ENCODE peak calls at places on chromosomes 7 and 10, in nine cellular contexts. O is Calu3, V is cardiac muscle cell, A is thyroid gland, I is A549, L is adrenal gland, M is neural progenitor cell, G is tibial artery, F is neural crest cell. X is an unnamed sample.

GRCh38 chr7:4119848-4120247 is 562.2 kb upstream of the FOXK1 start:
- DNase-seq in O (no peak), V (no peak), A (no peak), I (no peak), L (no peak), M (no peak), G (no peak), F (no peak), X (no peak)

GRCh38 chr7:115356139-115356746 is 434.3 kb downstream of the MDFIC start:
- DNase-seq in O (peak), V (peak), A (no peak), I (peak), L (no peak), M (peak), G (no peak), F (no peak), X (peak)

GRCh38 chr10:13219685-13220670 is 14.2 kb downstream of the UCMA start:
- DNase-seq in O (peak), V (no peak), A (peak), I (peak), L (no peak), M (peak), G (peak), F (no peak), X (no peak)

GRCh38 chr7:87475359-87476178 is at the start of gene ABCB4:
- DNase-seq in O (no peak), V (peak), A (no peak), I (no peak), L (peak), M (peak), G (no peak), F (peak), X (peak)

GRCh38 chr10:100825946-100826660 is 80.7 kb downstream of the PAX2 start:
- DNase-seq in O (no peak), V (no peak), A (no peak), I (no peak), L (no peak), M (no peak), G (no peak), F (no peak), X (no peak)

GRCh38 chr10:112159469-112159868 is 24.1 kb downstream of the GPAM start:
- DNase-seq in O (no peak), V (no peak), A (no peak), I (no peak), L (no peak), M (no peak), G (no peak), F (no peak), X (no peak)

GRCh38 chr7:129831424-129832058 is 121.2 kb downstream of the UBE2H start:
- DNase-seq in O (no peak), V (peak), A (peak), I (peak), L (peak), M (peak), G (no peak), F (no peak), X (no peak)

GRCh38 chr7:45217358-45217757 is 59.8 kb downstream of the RAMP3 start:
- DNase-seq in O (peak), V (peak), A (no peak), I (peak), L (no peak), M (peak), G (no peak), F (peak), X (no peak)

GRCh38 chr10:132882481-132882951 is 59.9 kb downstream of the CFAP46 start:
- DNase-seq in O (no peak), V (no peak), A (peak), I (no peak), L (no peak), M (no peak), G (peak), F (no peak), X (no peak)

GRCh38 chr10:122154733-122155366 is 116.2 kb upstream of the BTBD16 start:
- DNase-seq in O (no peak), V (peak), A (no peak), I (no peak), L (no peak), M (peak), G (peak), F (no peak), X (peak)

GRCh38 chr7:101662447-101662998 is 33.4 kb upstream of the MYL10 start:
- DNase-seq in O (no peak), V (no peak), A (no peak), I (no peak), L (no peak), M (no peak), G (no peak), F (no peak), X (no peak)

GRCh38 chr7:113120647-113121046 is 2.3 kb upstream of the SMIM30 start:
- DNase-seq in O (no peak), V (no peak), A (no peak), I (no peak), L (no peak), M (no peak), G (no peak), F (no peak), X (no peak)

GRCh38 chr7:29369909-29370488 is 175.4 kb downstream of the CHN2 start:
- DNase-seq in O (no peak), V (no peak), A (no peak), I (no peak), L (no peak), M (no peak), G (no peak), F (no peak), X (no peak)

GRCh38 chr7:14836571-14837189 is 65.9 kb downstream of the DGKB start:
- DNase-seq in O (peak), V (peak), A (no peak), I (no peak), L (peak), M (peak), G (no peak), F (no peak), X (no peak)
- TF ChIP-seq CTCF in O (no peak), V (no peak), A (no peak), I (no peak), L (no peak), M (no peak), G (no peak), F (no peak), X (no peak)

DNA sequence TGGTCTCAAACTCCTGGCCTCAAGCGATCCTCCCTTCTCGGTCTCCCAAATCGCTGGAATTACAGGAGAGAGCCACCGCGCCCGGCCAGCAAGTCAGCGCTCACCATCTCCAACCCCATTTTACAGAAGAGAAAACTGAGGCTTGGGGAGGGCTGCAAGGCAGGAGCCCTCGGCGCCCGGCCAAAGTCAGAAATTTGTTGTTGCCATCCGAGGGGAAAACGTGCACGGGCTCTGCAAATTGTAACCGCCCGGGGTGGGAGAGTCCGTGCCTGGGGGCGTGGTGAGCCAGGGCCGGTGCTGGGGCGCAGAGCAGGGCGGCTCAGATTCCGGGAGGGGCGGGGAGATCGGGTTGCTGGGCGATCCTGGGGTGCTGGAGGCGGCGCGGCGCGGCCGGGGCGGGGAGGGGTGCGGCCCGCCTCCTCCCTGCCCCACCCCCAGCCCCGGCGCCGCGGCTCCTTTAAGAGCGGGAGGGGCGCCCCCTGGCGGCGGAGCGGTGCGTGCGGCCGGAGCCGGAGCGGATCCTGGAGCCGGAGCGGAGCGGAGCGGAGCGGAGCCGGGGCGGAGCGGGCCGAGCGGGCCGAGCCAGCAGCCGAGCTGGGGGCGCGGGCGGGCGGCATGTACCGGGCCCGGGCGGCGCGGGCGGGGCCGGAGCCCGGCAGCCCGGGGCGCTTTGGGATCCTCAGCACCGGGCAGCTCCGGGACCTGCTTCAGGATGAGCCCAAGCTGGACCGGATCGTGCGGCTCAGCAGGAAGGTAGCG is at the start of gene VPS37D:
- DNase-seq in O (peak), V (peak), A (peak), I (peak), L (peak), M (peak), G (peak), F (peak), X (peak)
- TF ChIP-seq CTCF in O (peak), V (peak), A (peak), I (peak), L (peak), M (peak), G (peak), F (peak), X (peak)

DNA sequence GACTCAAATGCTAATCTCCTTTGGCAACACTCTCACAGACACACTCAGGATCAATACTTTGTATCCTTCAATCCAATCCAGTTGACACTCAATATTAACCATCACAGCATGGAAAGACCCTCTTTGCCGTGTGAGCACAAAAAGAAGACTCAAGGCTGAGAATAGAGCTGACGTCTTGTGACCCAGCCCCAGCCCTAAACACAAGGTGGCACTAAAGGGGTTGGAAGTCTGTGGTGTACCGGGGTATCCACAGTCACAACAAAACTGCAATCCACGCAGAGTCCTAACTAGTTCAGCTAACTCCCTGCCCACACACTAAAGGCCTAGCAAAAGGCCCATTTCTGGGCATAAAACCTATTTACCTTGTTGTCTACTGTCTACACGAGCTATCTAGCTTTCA is 200.1 kb downstream of the ACTR3B start:
- DNase-seq in O (no peak), V (peak), A (no peak), I (no peak), L (no peak), M (peak), G (no peak), F (no peak), X (no peak)
- TF ChIP-seq CTCF in O (no peak), V (no peak), A (no peak), I (no peak), L (no peak), M (peak), G (no peak), F (no peak), X (no peak)

DNA sequence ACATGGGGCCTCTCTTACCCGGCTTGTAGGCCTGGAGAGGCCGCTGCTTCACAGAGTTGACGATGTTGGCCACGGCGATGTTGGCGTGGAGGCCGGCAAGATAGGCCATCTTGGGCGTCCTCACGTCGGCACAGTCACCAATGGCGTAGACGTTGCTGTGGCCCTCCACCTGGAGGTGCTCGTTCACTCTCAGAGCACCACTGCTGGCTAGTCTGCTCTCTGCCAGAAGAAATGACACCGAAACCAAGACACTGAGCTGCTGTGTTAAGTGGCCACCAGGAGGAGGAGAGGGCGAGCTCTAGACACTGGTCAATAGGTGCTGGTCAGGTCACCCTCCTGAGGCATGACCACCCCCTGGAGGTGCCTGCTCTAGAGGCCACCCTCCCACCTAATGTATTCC is 17.7 kb downstream of the AIFM2 start:
- DNase-seq in O (no peak), V (no peak), A (no peak), I (peak), L (no peak), M (no peak), G (no peak), F (no peak), X (no peak)
- TF ChIP-seq CTCF in O (no peak), V (no peak), A (no peak), I (no peak), L (no peak), M (no peak), G (no peak), F (no peak), X (no peak)

GRCh38 chr7:12524794-12525386 is 45.6 kb upstream of the SCIN start:
- DNase-seq in O (no peak), V (peak), A (no peak), I (peak), L (no peak), M (peak), G (no peak), F (no peak), X (no peak)

GRCh38 chr7:12517451-12517850 is 53.1 kb upstream of the SCIN start:
- DNase-seq in O (no peak), V (no peak), A (no peak), I (no peak), L (no peak), M (no peak), G (no peak), F (no peak), X (no peak)

GRCh38 chr7:12519682-12520009 is 50.9 kb upstream of the SCIN start:
- DNase-seq in O (no peak), V (no peak), A (no peak), I (no peak), L (no peak), M (no peak), G (no peak), F (no peak), X (no peak)

DNA sequence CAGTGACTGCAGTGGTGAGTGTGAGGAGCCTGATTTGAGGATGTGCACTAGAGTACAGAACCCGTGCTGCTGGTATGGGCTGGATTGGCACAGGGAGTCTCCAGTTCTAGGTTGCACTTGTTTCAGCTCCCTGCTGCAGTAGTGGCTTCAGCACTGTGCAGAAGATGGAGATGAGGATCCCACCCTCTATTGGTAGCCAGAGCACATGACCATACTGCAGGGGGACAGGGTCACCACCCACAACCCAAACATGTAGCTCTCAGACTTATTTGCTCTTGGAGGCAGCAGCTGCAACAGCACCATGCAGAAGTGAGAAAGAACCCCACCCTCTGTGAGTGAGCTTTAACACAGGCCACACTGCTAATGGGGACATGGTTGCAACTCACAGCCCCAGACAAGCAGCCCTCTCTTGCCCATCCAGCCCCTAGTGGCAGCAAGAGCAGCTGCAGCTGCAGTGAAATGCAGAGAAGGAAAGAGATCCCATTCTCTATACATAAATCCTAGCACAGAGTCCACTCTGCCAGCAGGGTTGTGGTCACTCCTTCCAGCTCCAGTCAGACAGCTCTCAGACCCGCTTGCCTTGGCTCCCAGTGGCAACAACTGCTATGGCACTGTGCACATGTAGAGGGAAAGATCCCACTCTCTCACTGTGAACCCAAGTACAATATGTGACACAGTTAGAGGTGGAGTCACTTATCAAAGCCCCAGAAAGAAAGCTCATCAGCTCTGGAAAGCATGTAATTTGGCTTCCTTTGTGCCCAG is 51.4 kb upstream of the SCIN start:
- DNase-seq in O (peak), V (peak), A (no peak), I (peak), L (no peak), M (peak), G (no peak), F (peak), X (no peak)
- TF ChIP-seq CTCF in O (peak), V (peak), A (no peak), I (peak), L (no peak), M (peak), G (no peak), F (peak), X (peak)

GRCh38 chr7:2372724-2373123 is 18.1 kb downstream of the EIF3B start:
- DNase-seq in O (no peak), V (no peak), A (no peak), I (no peak), L (no peak), M (no peak), G (no peak), F (no peak), X (no peak)
- TF ChIP-seq CTCF in O (no peak), V (no peak), A (no peak), I (no peak), L (no peak), M (no peak), G (no peak), F (no peak), X (no peak)